ENCODE peak calls at places on chromosomes 7 and 10, in nine cellular contexts. M is astrocyte; G is psoas muscle; X is activated T-helper 1 cell treated with anti-CD3 and anti-CD28 coated beads, Interleukin-2, amount 50 U/mL, for 16 hours; B is activated CD8-positive, alpha-beta memory T cell treated with anti-CD3 and anti-CD28 coated beads, Interleukin-2, amount 50 U/mL, for 4 hours; E is AG04450; O is PC-9; K is mucosa of gallbladder; Y is amygdala. T is an unnamed sample.

GRCh38 chr7:82167568-82168314 is 275.8 kb downstream of the CACNA2D1 start:
- DNase-seq in B (no peak), X (no peak), G (no peak), E (no peak), K (no peak), M (no peak), O (no peak), Y (no peak), T (no peak)

GRCh38 chr10:110010076-110011069 is 2.6 kb downstream of the ADD3 start:
- DNase-seq in X (peak; percentile 30), K (no peak), G (no peak), Y (no peak), O (no peak), M (no peak), E (no peak), B (peak; percentile 38), T (no peak)

GRCh38 chr7:66867198-66867790 is 53.7 kb upstream of the TMEM248 start:
- DNase-seq in M (no peak), Y (no peak), O (no peak), X (no peak), K (no peak), B (no peak), E (no peak), G (no peak), T (no peak)

GRCh38 chr7:36303202-36304098 is 86.2 kb upstream of the ANLN start:
- DNase-seq in B (no peak), G (peak; percentile 94), O (peak; percentile 100), K (peak; percentile 83), X (no peak), Y (peak; percentile 50), M (peak; percentile 87), E (peak; percentile 66), T (peak; percentile 97)

GRCh38 chr7:2247141-2247985 is 5.3 kb downstream of the NUDT1 start:
- DNase-seq in K (no peak), Y (no peak), O (no peak), X (no peak), G (no peak), M (no peak), E (no peak), B (no peak), T (no peak)

GRCh38 chr10:64379898-64380297 is 858.7 kb downstream of the REEP3 start:
- DNase-seq in B (no peak), X (no peak), E (no peak), M (no peak), Y (no peak), O (no peak), G (no peak), K (no peak), T (no peak)

GRCh38 chr10:70838270-70838669 is 22.5 kb downstream of the SGPL1 start:
- DNase-seq in O (no peak), B (no peak), E (no peak), X (no peak), K (no peak), G (no peak), Y (no peak), M (peak; percentile 49), T (no peak)

GRCh38 chr10:112810651-112811215 is 139.3 kb upstream of the TCF7L2 start:
- DNase-seq in E (no peak), Y (no peak), K (no peak), B (no peak), X (no peak), O (peak; percentile 95), M (peak; percentile 37), G (no peak), T (no peak)

GRCh38 chr7:101269664-101270063 is 24.8 kb upstream of the FIS1 start:
- DNase-seq in X (no peak), M (no peak), B (no peak), O (no peak), E (no peak), K (no peak), Y (no peak), G (no peak), T (no peak)

GRCh38 chr10:35398355-35398754 is 62.0 kb downstream of the CCNY start:
- DNase-seq in X (no peak), Y (no peak), B (no peak), M (no peak), K (no peak), O (no peak), G (no peak), E (no peak), T (peak; percentile 38)

GRCh38 chr10:60238408-60239100 is 151.1 kb downstream of the ANK3 start:
- DNase-seq in Y (no peak), X (no peak), O (no peak), B (no peak), E (peak; percentile 30), K (no peak), G (no peak), M (peak; percentile 52), T (no peak)

T was measured in GM04504.